ENCODE peak calls at places on chromosome 1, in four cellular contexts. One of them, this sample, is unnamed. For H3K4me1, the result is how much of the 10 kb centered on the place peaks cover.

GRCh38 chr1:225445644-225446297 is 17.9 kb upstream of the LBR start:
- DNase-seq in heart right ventricle: no peak
- DNase-seq in uterus: peak
- DNase-seq in fibroblast of lung: no peak
- DNase-seq in this sample: no peak

GRCh38 chr1:89547563-89548485 is 23.2 kb downstream of the LRRC8B start:
- DNase-seq in heart right ventricle: no peak
- DNase-seq in fibroblast of lung: peak
- DNase-seq in uterus: peak
- DNase-seq in this sample: peak

GRCh38 chr1:5492861-5493260 is 499.4 kb downstream of the NPHP4 start:
- DNase-seq in heart right ventricle: no peak
- DNase-seq in fibroblast of lung: no peak
- DNase-seq in uterus: no peak
- DNase-seq in this sample: no peak

GRCh38 chr1:244647819-244648218 is 5.1 kb upstream of the DESI2 start:
- DNase-seq in fibroblast of lung: no peak
- DNase-seq in heart right ventricle: no peak
- DNase-seq in uterus: no peak
- DNase-seq in this sample: no peak

GRCh38 chr1:194225781-194226180 is 1039.4 kb upstream of the B3GALT2 start:
- DNase-seq in uterus: no peak
- DNase-seq in fibroblast of lung: peak
- DNase-seq in heart right ventricle: no peak
- DNase-seq in this sample: no peak

GRCh38 chr1:243716901-243717300 is 133.1 kb downstream of the AKT3 start:
- DNase-seq in heart right ventricle: no peak
- DNase-seq in uterus: no peak
- DNase-seq in fibroblast of lung: peak
- DNase-seq in this sample: no peak

GRCh38 chr1:39575191-39576015 is 1.2 kb downstream of the PABPC4 start:
- DNase-seq in heart right ventricle: peak
- DNase-seq in uterus: peak
- DNase-seq in fibroblast of lung: peak
- DNase-seq in this sample: no peak

GRCh38 chr1:203080456-203080855 is 5.4 kb downstream of the MYOG start:
- DNase-seq in heart right ventricle: no peak
- DNase-seq in fibroblast of lung: no peak
- DNase-seq in uterus: no peak
- DNase-seq in this sample: no peak

GRCh38 chr1:230107941-230108340 is 40.9 kb downstream of the GALNT2 start:
- DNase-seq in heart right ventricle: no peak
- DNase-seq in fibroblast of lung: no peak
- DNase-seq in uterus: no peak
- DNase-seq in this sample: no peak

GRCh38 chr1:160658956-160659255 is 12.1 kb upstream of the SLAMF1 start:
- DNase-seq in heart right ventricle: no peak
- DNase-seq in fibroblast of lung: no peak
- DNase-seq in uterus: no peak
- DNase-seq in this sample: no peak

GRCh38 chr1:116855788-116856187 is 53.9 kb upstream of the PTGFRN start:
- DNase-seq in uterus: no peak
- DNase-seq in fibroblast of lung: peak
- DNase-seq in heart right ventricle: no peak
- DNase-seq in this sample: no peak

GRCh38 chr1:218661411-218661810 is 316.3 kb downstream of the TGFB2 start:
- DNase-seq in heart right ventricle: no peak
- DNase-seq in uterus: no peak
- DNase-seq in fibroblast of lung: no peak
- DNase-seq in this sample: no peak

GRCh38 chr1:113980120-113980519 is 846 bp downstream of the OLFML3 start:
- DNase-seq in fibroblast of lung: peak
- DNase-seq in uterus: peak
- DNase-seq in heart right ventricle: peak
- DNase-seq in this sample: no peak

GRCh38 chr1:30965914-30966313 is 57.4 kb upstream of the SDC3 start:
- DNase-seq in heart right ventricle: no peak
- DNase-seq in uterus: no peak
- DNase-seq in fibroblast of lung: no peak
- DNase-seq in this sample: no peak

GRCh38 chr1:58251415-58252073 is 295.0 kb downstream of the OMA1 start:
- DNase-seq in fibroblast of lung: no peak
- DNase-seq in uterus: no peak
- DNase-seq in heart right ventricle: no peak
- DNase-seq in this sample: no peak

GRCh38 chr1:115401676-115402075 is 63.6 kb upstream of the NGF start:
- DNase-seq in fibroblast of lung: no peak
- DNase-seq in heart right ventricle: no peak
- DNase-seq in uterus: no peak
- DNase-seq in this sample: no peak

GRCh38 chr1:225767591-225768540 is 9.8 kb upstream of the SRP9 start:
- DNase-seq in uterus: peak
- DNase-seq in fibroblast of lung: peak
- DNase-seq in heart right ventricle: peak
- DNase-seq in this sample: peak

GRCh38 chr1:223153177-223154119 is 10.4 kb upstream of the TLR5 start:
- DNase-seq in uterus: no peak
- DNase-seq in heart right ventricle: peak
- DNase-seq in fibroblast of lung: peak
- DNase-seq in this sample: no peak

GRCh38 chr1:33328817-33329216 is 7.9 kb upstream of the A3GALT2 start:
- DNase-seq in heart right ventricle: no peak
- DNase-seq in fibroblast of lung: no peak
- DNase-seq in uterus: no peak
- DNase-seq in this sample: no peak

GRCh38 chr1:24990136-24990535 is 60.1 kb upstream of the RUNX3 start:
- DNase-seq in heart right ventricle: no peak
- DNase-seq in fibroblast of lung: no peak
- DNase-seq in uterus: no peak
- DNase-seq in this sample: no peak

GRCh38 chr1:232826318-232826717 is 21.1 kb downstream of the MAP10 start:
- DNase-seq in fibroblast of lung: no peak
- DNase-seq in uterus: no peak
- DNase-seq in heart right ventricle: no peak
- DNase-seq in this sample: no peak

GRCh38 chr1:232820431-232820830 is 15.2 kb downstream of the MAP10 start:
- DNase-seq in heart right ventricle: no peak
- DNase-seq in fibroblast of lung: no peak
- DNase-seq in uterus: no peak
- DNase-seq in this sample: no peak

DNA sequence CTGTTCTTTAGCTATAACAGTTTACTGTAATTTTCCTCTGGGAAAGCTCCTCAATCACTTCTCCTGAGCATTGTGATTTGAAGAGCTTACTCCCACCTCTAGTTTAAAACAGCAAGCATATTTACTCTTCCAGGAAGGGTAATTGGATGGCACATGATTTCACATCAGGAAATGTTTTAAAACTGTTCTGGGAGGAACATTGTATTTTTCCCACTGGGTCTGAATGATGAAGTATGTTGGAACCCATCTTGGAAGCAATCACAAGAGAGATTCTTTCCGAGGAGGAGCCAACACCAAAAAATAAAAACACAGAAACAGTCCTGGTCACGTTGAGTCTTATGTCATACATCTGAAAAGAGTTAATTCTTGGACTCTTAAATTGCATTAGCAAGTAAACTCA is 17.3 kb downstream of the MAP10 start:
- DNase-seq in uterus: no peak
- DNase-seq in fibroblast of lung: no peak
- DNase-seq in heart right ventricle: no peak
- DNase-seq in this sample: no peak
- H3K4me1 ChIP-seq in uterus: under half
- H3K4me1 ChIP-seq in fibroblast of lung: under half
- H3K4me1 ChIP-seq in heart right ventricle: under half
- H3K4me1 ChIP-seq in this sample: under half

DNA sequence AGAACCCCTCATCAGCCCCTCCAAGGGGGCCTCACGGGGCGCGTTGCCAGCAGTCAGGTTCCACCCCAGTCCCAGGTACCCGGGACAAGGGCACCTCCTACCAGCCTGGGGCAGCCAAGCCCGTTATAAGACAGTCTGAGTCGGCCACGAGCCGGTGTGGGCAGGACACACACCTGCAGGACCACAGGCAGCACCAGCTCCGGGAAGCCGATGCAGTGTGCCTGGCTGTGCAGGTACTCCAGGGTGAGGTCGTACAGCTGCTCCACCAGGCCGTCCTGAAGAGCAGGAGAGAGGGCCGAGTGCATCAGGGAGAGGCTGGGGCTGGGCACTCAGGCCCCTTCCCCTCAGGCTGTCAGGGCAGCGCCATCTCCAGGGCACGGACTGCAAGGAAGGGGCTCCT is 11.1 kb downstream of the NOC2L start:
- DNase-seq in fibroblast of lung: no peak
- DNase-seq in uterus: no peak
- DNase-seq in heart right ventricle: no peak
- DNase-seq in this sample: no peak
- TF ChIP-seq CTCF in fibroblast of lung: no peak
- TF ChIP-seq CTCF in uterus: no peak
- TF ChIP-seq CTCF in heart right ventricle: no peak
- TF ChIP-seq CTCF in this sample: no peak

DNA sequence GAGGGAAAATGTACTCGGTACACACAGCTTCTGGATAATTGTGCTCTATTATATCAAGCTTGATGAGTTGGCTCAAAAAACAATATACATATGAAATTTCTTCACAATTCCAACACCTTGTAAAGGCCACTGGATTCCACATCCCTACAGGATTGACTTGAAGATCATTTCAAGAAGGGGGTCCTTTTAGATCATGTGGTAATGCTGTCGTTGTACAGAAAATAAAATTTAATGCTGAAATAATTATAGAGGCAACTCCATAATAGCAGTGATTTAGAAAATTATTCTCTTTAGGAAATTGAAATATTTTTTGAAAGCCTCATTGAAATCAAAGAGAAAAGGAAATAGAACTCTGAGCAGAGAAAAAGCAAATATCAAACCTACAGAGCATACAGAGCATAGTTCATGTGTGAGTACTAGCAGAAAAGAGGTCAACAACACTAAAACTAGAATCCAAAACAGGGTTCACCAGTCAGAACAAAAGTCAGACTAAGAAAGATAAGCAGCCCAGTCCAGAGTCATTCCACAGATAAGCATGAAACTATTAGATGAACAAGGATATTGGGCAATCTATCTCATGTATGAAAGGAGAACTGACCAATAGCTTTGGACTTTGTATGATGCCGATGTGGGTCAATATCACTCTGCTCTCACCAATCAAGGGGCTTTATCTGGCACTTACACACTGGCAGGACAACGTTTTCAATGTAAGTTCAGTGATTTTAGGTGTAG is 79.5 kb upstream of the PALMD start:
- DNase-seq in uterus: no peak
- DNase-seq in heart right ventricle: no peak
- DNase-seq in fibroblast of lung: no peak
- DNase-seq in this sample: no peak
- H3K27ac ChIP-seq in uterus: no peak
- H3K27ac ChIP-seq in heart right ventricle: no peak
- H3K27ac ChIP-seq in fibroblast of lung: no peak
- H3K27ac ChIP-seq in this sample: peak

DNA sequence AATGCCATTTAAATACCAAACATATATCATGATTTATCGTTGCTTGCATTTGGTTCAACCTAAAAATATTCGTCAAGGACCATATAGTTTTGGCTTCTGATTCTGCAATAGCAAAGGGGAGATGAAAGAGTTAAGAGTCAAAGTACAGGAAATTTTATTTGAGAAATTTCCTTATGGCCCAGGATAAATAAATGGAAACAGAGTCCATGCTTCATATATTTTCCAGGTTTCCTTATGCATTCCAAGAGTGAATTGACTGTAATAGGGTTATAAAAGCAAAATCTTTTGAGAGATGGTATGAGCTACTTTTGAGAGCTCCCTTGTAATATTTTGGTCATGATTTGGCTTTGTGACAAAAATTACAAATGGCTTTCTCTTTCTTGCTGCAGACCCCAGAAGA is 140.1 kb downstream of the HMCN1 start:
- DNase-seq in fibroblast of lung: no peak
- DNase-seq in uterus: no peak
- DNase-seq in heart right ventricle: no peak
- DNase-seq in this sample: no peak
- H3K4me1 ChIP-seq in fibroblast of lung: under half
- H3K4me1 ChIP-seq in uterus: under half
- H3K4me1 ChIP-seq in heart right ventricle: under half
- H3K4me1 ChIP-seq in this sample: under half

DNA sequence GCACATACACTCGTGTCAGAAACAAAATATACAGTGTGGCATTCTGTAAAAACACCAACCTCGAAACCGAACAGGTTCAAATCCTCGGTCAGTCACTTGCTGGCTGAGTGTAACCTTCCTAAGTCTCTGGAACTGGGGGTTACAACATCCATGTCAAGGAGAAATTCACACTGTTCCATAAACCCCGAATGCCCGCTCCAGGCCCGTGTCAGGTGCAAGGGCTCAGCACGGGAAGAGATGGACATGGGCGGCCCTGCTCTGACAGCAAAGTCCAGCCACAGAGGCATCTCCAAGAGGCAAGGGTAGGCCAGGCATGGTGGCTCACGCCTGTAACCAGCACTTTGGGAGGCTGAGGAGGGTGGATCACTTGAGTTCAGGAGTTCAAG is 79.5 kb downstream of the SLC66A1 start:
- DNase-seq in heart right ventricle: no peak
- DNase-seq in fibroblast of lung: no peak
- DNase-seq in uterus: no peak
- DNase-seq in this sample: no peak
- TF ChIP-seq CTCF in heart right ventricle: no peak
- TF ChIP-seq CTCF in fibroblast of lung: no peak
- TF ChIP-seq CTCF in uterus: no peak
- TF ChIP-seq CTCF in this sample: no peak